ENCODE peak calls at places on chromosomes 1 and 21, in nine cellular contexts. P is pancreas; N is IMR-90; K is osteoblast; Q is CD4-positive, alpha-beta T cell; H is GM10248; V is heart left ventricle; J is astrocyte; A is uterus. B is an unnamed sample.

GRCh38 chr1:66564250-66564649 is 30.3 kb downstream of the SGIP1 start:
- DNase-seq in V (no peak), K (no peak), H (no peak), P (no peak), Q (no peak), J (peak), N (peak), A (no peak), B (peak)

GRCh38 chr21:36105327-36105842 is 29.5 kb upstream of the CBR3 start:
- DNase-seq in H (no peak), K (no peak), V (no peak), Q (no peak), J (no peak), N (no peak), P (no peak), A (no peak), B (no peak)

GRCh38 chr1:240500681-240501080 is 111.3 kb downstream of the GREM2 start:
- DNase-seq in P (no peak), N (no peak), Q (no peak), V (no peak), K (peak), H (no peak), A (no peak), J (no peak), B (no peak)

GRCh38 chr1:206025283-206025820 is 1.7 kb upstream of the CTSE start:
- DNase-seq in P (no peak), J (peak), H (no peak), Q (no peak), N (no peak), V (no peak), A (no peak), K (no peak), B (peak)

GRCh38 chr21:25467891-25468290 is 139.4 kb downstream of the MRPL39 start:
- DNase-seq in J (no peak), H (no peak), V (no peak), Q (no peak), K (no peak), P (no peak), A (no peak), N (no peak), B (peak)

GRCh38 chr1:232900818-232901217 is 49.6 kb upstream of the NTPCR start:
- DNase-seq in V (no peak), N (no peak), A (no peak), H (no peak), P (no peak), K (no peak), J (no peak), Q (no peak), B (no peak)

GRCh38 chr1:225520587-225521227 is 92.9 kb upstream of the LBR start:
- DNase-seq in J (no peak), H (no peak), K (no peak), N (no peak), Q (no peak), V (no peak), P (no peak), A (no peak), B (no peak)

GRCh38 chr1:154935749-154936415 is 637 bp downstream of the PMVK start:
- DNase-seq in Q (no peak), A (no peak), H (no peak), N (no peak), K (peak), J (no peak), V (no peak), P (no peak), B (no peak)

GRCh38 chr1:240612811-240613210 is 856 bp upstream of the GREM2 start:
- DNase-seq in P (no peak), J (peak), H (no peak), Q (no peak), N (no peak), K (peak), V (no peak), A (no peak), B (no peak)

GRCh38 chr1:171081220-171081993 is 9.3 kb upstream of the FMO3 start:
- DNase-seq in J (peak), P (no peak), H (no peak), K (peak), V (no peak), N (peak), A (no peak), Q (no peak), B (peak)

GRCh38 chr1:60073605-60074278 is at the start of gene C1orf87:
- DNase-seq in V (no peak), Q (no peak), A (no peak), K (no peak), H (no peak), J (no peak), P (peak), N (no peak), B (no peak)

GRCh38 chr1:25799758-25800537 is at the start of gene SELENON:
- DNase-seq in N (peak), Q (no peak), J (peak), H (peak), A (peak), K (peak), V (peak), P (peak), B (peak)

GRCh38 chr21:45617021-45617930 is 26.2 kb upstream of the PCBP3 start:
- DNase-seq in V (no peak), H (no peak), K (peak), A (no peak), P (no peak), Q (peak), J (no peak), N (no peak), B (peak)

GRCh38 chr1:12424793-12425192 is 193.2 kb downstream of the DHRS3 start:
- DNase-seq in K (no peak), Q (no peak), V (no peak), N (peak), P (no peak), J (no peak), A (no peak), H (no peak), B (no peak)

GRCh38 chr1:18020021-18020817 is 87.4 kb upstream of the IGSF21 start:
- DNase-seq in Q (no peak), J (no peak), V (no peak), P (no peak), H (no peak), N (no peak), K (no peak), A (no peak), B (no peak)

GRCh38 chr1:20076223-20076622 is 6.2 kb downstream of the PLA2G5 start:
- DNase-seq in P (no peak), N (no peak), J (no peak), V (no peak), A (no peak), Q (no peak), H (no peak), K (no peak), B (no peak)

GRCh38 chr1:158177705-158178450 is 2.8 kb upstream of the CD1D start:
- DNase-seq in A (peak), N (peak), H (peak), J (peak), K (peak), P (peak), Q (no peak), V (peak), B (no peak)

GRCh38 chr1:153649867-153650235 is 8.7 kb upstream of the SNAPIN start:
- DNase-seq in Q (no peak), J (no peak), N (no peak), P (peak), V (no peak), K (no peak), H (no peak), A (no peak), B (peak)

GRCh38 chr21:18801468-18801867 is 397.9 kb upstream of the TMPRSS15 start:
- DNase-seq in N (no peak), J (peak), H (no peak), P (no peak), K (no peak), Q (no peak), V (no peak), A (no peak), B (peak)

GRCh38 chr1:84892657-84893618 is at the start of gene LPAR3:
- DNase-seq in H (no peak), Q (no peak), K (peak), N (no peak), P (peak), A (no peak), J (no peak), V (peak), B (no peak)

GRCh38 chr1:89953072-89953626 is 41.8 kb upstream of the ZNF326 start:
- DNase-seq in H (no peak), P (no peak), K (peak), N (peak), V (no peak), A (peak), J (peak), Q (peak), B (peak)

GRCh38 chr1:31910933-31911332 is 27.2 kb downstream of the PTP4A2 start:
- DNase-seq in K (no peak), P (no peak), J (no peak), Q (no peak), H (no peak), V (no peak), N (no peak), A (no peak), B (peak)

GRCh38 chr21:38756746-38757145 is 49.0 kb upstream of the ETS2 start:
- DNase-seq in K (peak), V (no peak), Q (no peak), P (no peak), N (peak), J (peak), H (no peak), A (no peak), B (no peak)

GRCh38 chr1:224264321-224264720 is 65.7 kb downstream of the NVL start:
- DNase-seq in H (no peak), A (no peak), K (no peak), J (no peak), Q (no peak), N (peak), P (no peak), V (no peak), B (no peak)

GRCh38 chr1:226428348-226429050 is 20.6 kb upstream of the PARP1 start:
- DNase-seq in Q (no peak), H (no peak), J (no peak), P (no peak), K (no peak), N (no peak), A (no peak), V (no peak), B (no peak)

GRCh38 chr21:38813554-38813953 is 7.8 kb downstream of the ETS2 start:
- DNase-seq in N (no peak), Q (no peak), A (no peak), V (no peak), H (no peak), J (no peak), P (no peak), K (no peak), B (no peak)

GRCh38 chr21:23401278-23401677 is 2206.0 kb downstream of the MRPL39 start:
- DNase-seq in Q (no peak), H (no peak), J (no peak), V (no peak), A (no peak), N (no peak), P (no peak), K (no peak), B (peak)

GRCh38 chr1:22702255-22702654 is 8.4 kb upstream of the EPHB2 start:
- DNase-seq in N (no peak), V (no peak), K (no peak), Q (no peak), H (no peak), A (no peak), J (no peak), P (no peak), B (no peak)

GRCh38 chr1:27542463-27543273 is 52.7 kb upstream of the WASF2 start:
- DNase-seq in P (no peak), V (peak), Q (no peak), H (no peak), A (peak), J (peak), K (peak), N (peak), B (peak)

GRCh38 chr21:36163780-36164426 is 7.3 kb downstream of the DOP1B start:
- DNase-seq in H (no peak), J (no peak), Q (no peak), V (no peak), A (no peak), K (no peak), P (no peak), N (no peak), B (no peak)

GRCh38 chr1:76203132-76203531 is 128.6 kb downstream of the ST6GALNAC3 start:
- DNase-seq in A (no peak), P (no peak), V (no peak), K (no peak), H (no peak), N (no peak), J (no peak), Q (no peak), B (no peak)

GRCh38 chr1:56137090-56137489 is 442.3 kb downstream of the PLPP3 start:
- DNase-seq in V (no peak), A (no peak), H (no peak), Q (no peak), J (no peak), P (no peak), K (no peak), N (no peak), B (no peak)

GRCh38 chr1:56139786-56140185 is 439.6 kb downstream of the PLPP3 start:
- DNase-seq in V (no peak), J (peak), H (no peak), P (no peak), A (no peak), N (no peak), K (no peak), Q (no peak), B (no peak)

GRCh38 chr1:56135069-56135863 is 444.1 kb downstream of the PLPP3 start:
- DNase-seq in P (no peak), A (no peak), H (peak), V (no peak), K (no peak), N (peak), J (peak), Q (no peak), B (no peak)

GRCh38 chr1:56135864-56136147 is 443.6 kb downstream of the PLPP3 start:
- DNase-seq in J (no peak), A (no peak), V (no peak), N (no peak), K (no peak), Q (no peak), P (no peak), H (no peak), B (no peak)

DNA sequence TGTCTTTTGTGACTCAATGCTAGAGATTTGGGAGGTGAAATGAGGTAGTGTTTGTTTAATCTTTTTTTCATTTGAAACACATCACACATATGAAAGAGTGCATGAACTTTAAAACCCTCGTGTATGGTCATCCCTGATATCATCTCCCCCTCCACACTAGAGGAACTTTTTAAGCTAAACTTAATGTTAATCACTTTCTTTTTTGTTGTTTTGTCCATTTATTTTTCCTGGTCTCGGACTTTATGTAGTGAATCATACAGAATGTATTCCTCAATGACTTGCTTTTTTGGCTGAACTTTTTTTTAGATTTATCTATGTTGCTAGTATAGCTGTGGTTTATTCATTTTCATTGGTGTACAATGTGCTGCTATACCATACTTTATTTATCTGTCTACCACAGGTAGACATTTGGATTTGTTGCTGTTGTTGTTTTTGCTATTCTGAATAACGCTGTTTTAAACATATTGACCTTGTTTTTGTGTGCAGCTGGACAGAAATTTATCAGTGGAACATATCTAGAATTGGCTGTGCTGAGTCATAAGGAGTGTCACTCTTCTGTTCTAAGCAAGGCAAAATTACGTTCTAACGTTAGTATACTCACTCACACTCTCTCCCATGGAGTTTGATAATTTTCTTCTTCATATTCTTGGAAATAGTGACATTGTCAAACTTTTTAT is 441.4 kb downstream of the PLPP3 start:
- DNase-seq in H (no peak), P (no peak), K (no peak), N (peak), Q (no peak), V (no peak), J (peak), A (no peak), B (peak)
- TF ChIP-seq CTCF in H (no peak), P (no peak), K (no peak), N (no peak), Q (no peak), V (no peak), J (no peak), A (no peak), B (no peak)

DNA sequence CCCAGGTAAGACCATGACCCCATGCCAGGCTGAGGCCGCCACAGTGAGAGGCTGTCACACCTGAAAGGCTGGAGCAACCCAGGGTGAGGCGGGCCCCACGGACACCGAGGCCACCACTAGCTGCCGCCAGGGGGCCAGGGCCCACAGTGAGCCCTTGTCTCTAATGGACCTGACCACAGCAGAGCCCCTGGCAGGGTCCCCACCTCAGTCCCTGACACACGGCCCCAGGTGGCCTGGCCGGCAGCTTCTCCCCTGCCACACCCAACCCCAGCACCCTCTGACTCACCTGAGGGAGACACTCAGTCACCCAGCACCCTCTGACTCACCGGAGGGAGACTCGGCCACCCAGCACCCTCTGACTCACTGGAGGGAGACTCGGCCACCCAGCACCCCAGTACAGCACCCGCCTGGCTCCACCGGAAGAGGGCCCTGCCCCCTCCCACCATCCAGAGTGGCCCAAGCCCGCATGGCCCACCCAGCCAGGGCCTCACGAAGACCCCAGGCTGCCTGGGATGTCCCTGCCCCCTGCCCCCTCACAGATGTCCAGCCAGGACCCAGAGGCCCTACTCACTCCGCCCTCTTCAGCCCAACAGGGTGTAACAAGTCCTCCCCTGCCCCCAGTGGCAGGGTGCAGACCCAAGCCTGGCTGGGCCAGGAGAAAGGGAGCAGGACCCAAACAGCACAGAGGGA is 4.4 kb downstream of the DVL1 start:
- DNase-seq in K (peak), P (no peak), A (no peak), V (no peak), H (no peak), J (peak), Q (no peak), N (peak), B (peak)
- TF ChIP-seq CTCF in K (peak), P (no peak), A (peak), V (no peak), H (no peak), J (peak), Q (no peak), N (peak), B (peak)

GRCh38 chr1:91891486-91891885 is 5.5 kb upstream of the TGFBR3 start:
- DNase-seq in V (no peak), H (no peak), P (no peak), J (no peak), Q (no peak), A (peak), N (peak), K (no peak), B (peak)

GRCh38 chr1:91894036-91894761 is 8.2 kb upstream of the TGFBR3 start:
- DNase-seq in H (no peak), J (no peak), P (no peak), V (no peak), Q (no peak), N (peak), A (no peak), K (no peak), B (peak)

GRCh38 chr1:91897016-91897415 is 11.1 kb upstream of the TGFBR3 start:
- DNase-seq in P (no peak), H (no peak), N (no peak), V (no peak), A (no peak), J (no peak), Q (no peak), K (no peak), B (no peak)

GRCh38 chr1:91891969-91892368 is 6.0 kb upstream of the TGFBR3 start:
- DNase-seq in A (no peak), Q (no peak), H (no peak), V (no peak), N (peak), P (no peak), J (no peak), K (no peak), B (peak)

GRCh38 chr1:91895832-91896556 is 10.0 kb upstream of the TGFBR3 start:
- DNase-seq in P (no peak), A (no peak), K (no peak), V (no peak), H (no peak), J (no peak), N (peak), Q (no peak), B (no peak)
- TF ChIP-seq CTCF in P (no peak), A (no peak), K (no peak), V (no peak), H (no peak), J (no peak), N (no peak), Q (no peak), B (no peak)

DNA sequence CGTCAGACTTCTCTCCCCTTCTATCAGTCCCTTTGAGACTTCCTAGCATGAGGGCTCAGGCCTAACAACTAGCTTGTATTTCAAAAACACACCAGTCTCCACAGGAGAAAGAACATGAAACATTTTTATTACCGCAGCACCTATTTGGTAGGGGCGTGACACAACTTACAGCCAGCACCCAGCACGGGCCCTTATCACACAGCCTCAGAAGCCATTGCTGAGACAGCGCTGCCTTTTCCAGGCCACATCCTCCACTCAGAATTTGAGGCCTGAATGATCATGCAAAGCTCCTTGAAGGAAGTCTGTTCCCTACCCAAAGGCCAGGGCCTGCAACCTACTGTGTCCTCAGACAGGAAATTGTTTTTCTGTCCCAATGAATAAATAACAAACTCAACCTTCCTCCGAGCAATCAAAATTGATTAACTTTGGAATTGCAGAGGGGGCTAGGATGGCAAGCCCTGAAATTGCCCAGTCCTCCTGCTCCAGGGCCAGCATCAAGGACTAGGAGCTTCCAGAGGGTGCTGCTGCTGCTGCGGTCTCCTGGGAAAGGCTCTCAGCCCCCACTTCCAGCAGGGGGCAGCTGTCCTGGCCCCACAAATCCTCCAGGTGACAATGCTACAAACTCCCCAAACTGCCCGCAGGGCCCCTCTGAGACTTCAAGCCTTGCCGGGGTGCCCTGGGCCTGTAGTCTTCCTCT is 94.3 kb upstream of the GALNT2 start:
- DNase-seq in N (no peak), V (no peak), A (no peak), Q (no peak), K (no peak), H (peak), J (no peak), P (no peak), B (no peak)
- TF ChIP-seq CTCF in N (peak), V (peak), A (no peak), Q (no peak), K (peak), H (peak), J (no peak), P (no peak), B (no peak)